ENCODE peak calls at places on chromosomes 13 and 19, in eight cellular contexts. I is HS-5; Z is stimulated activated CD8-positive, alpha-beta memory T cell treated with anti-CD3 and anti-CD28 coated beads, Interleukin-2, amount 100 ng/mL, for 48 hours; B is H9; C is cardiac fibroblast; K is LoVo; M is smooth muscle cell of the brain vasculature; A is germinal center. Q is an unnamed sample.

GRCh38 chr13:99018418-99019180 is 40.7 kb upstream of the DOCK9 start:
- DNase-seq in Z (no peak), C (peak; percentile 78), B (no peak), I (no peak), A (no peak), M (no peak), K (no peak), Q (no peak)

GRCh38 chr13:112740502-112741131 is 50.8 kb downstream of the ATP11A start:
- DNase-seq in I (peak; percentile 22), A (no peak), B (no peak), M (no peak), Z (no peak), C (peak; percentile 84), K (no peak), Q (peak; percentile 74)

GRCh38 chr19:45780146-45780447 is 2.2 kb downstream of the DMPK start:
- DNase-seq in Z (no peak), C (no peak), B (no peak), I (no peak), K (no peak), A (no peak), M (no peak), Q (peak; percentile 22)

GRCh38 chr19:29390742-29391141 is 135.1 kb upstream of the VSTM2B start:
- DNase-seq in B (no peak), M (no peak), C (no peak), I (no peak), Z (no peak), K (no peak), A (no peak), Q (no peak)

GRCh38 chr13:30339721-30340366 is 32.5 kb upstream of the KATNAL1 start:
- DNase-seq in B (no peak), C (no peak), A (no peak), K (no peak), I (no peak), Z (no peak), M (no peak), Q (no peak)

GRCh38 chr19:38856813-38857212 is 7.0 kb upstream of the HNRNPL start:
- DNase-seq in A (no peak), I (no peak), M (no peak), C (no peak), B (no peak), K (no peak), Z (no peak), Q (no peak)

GRCh38 chr19:16588089-16588823 is 16.0 kb upstream of the SLC35E1 start:
- DNase-seq in A (peak; percentile 84), B (peak; percentile 45), I (no peak), M (no peak), K (no peak), Z (peak; percentile 58), C (peak; percentile 43), Q (peak; percentile 76)

GRCh38 chr19:9934132-9934950 is 2.0 kb downstream of the OLFM2 start:
- DNase-seq in K (peak; percentile 66), Z (peak; percentile 85), M (peak; percentile 61), A (peak; percentile 91), B (peak; percentile 87), I (no peak), C (peak; percentile 82), Q (peak; percentile 89)

GRCh38 chr19:29404951-29405727 is 120.7 kb upstream of the VSTM2B start:
- DNase-seq in K (no peak), M (no peak), C (no peak), B (peak; percentile 58), A (no peak), I (no peak), Z (no peak), Q (peak; percentile 97)

GRCh38 chr19:16922592-16922934 is 33.8 kb downstream of the F2RL3 start:
- DNase-seq in A (no peak), C (no peak), B (no peak), M (no peak), I (no peak), K (no peak), Z (no peak), Q (no peak)

GRCh38 chr13:75771818-75772217 is 135.7 kb downstream of the LMO7 start:
- DNase-seq in Z (no peak), B (no peak), I (no peak), K (peak; percentile 74), C (peak; percentile 84), A (no peak), M (no peak), Q (no peak)

GRCh38 chr19:55257461-55258411 is 1.1 kb downstream of the PPP6R1 start:
- DNase-seq in B (no peak), M (no peak), K (no peak), Z (no peak), C (peak; percentile 21), I (no peak), A (peak; percentile 46), Q (peak; percentile 41)

GRCh38 chr19:42555317-42555716 is 27.0 kb upstream of the CEACAM1 start:
- DNase-seq in K (no peak), A (no peak), B (peak; percentile 35), Z (no peak), M (no peak), C (no peak), I (no peak), Q (no peak)

GRCh38 chr19:47110521-47111080 is 3.0 kb downstream of the ZC3H4 start:
- DNase-seq in M (no peak), Z (no peak), B (no peak), K (no peak), C (no peak), I (no peak), A (no peak), Q (no peak)

GRCh38 chr13:113328851-113329250 is 31.8 kb downstream of the LAMP1 start:
- DNase-seq in K (no peak), C (no peak), I (no peak), A (no peak), Z (no peak), B (no peak), M (no peak), Q (no peak)

GRCh38 chr19:38401148-38401547 is 1.7 kb upstream of the FAM98C start:
- DNase-seq in K (no peak), A (no peak), I (no peak), M (no peak), Z (no peak), B (no peak), C (peak; percentile 49), Q (no peak)

GRCh38 chr19:24159707-24160106 is 72.7 kb downstream of the ZNF254 start:
- DNase-seq in B (no peak), C (peak; percentile 23), M (no peak), I (no peak), Z (no peak), K (no peak), A (no peak), Q (peak; percentile 11)

GRCh38 chr13:34951528-34951927 is 9.5 kb downstream of the NBEA start:
- DNase-seq in I (no peak), M (no peak), Z (no peak), A (no peak), B (no peak), C (no peak), K (no peak), Q (no peak)

GRCh38 chr19:495440-496332 is 600 bp upstream of the MADCAM1 start:
- DNase-seq in A (peak; percentile 51), C (peak; percentile 43), M (no peak), Z (peak; percentile 51), K (no peak), I (no peak), B (peak; percentile 86), Q (peak; percentile 90)

GRCh38 chr13:41544824-41545707 is 87.7 kb downstream of the RGCC start:
- DNase-seq in I (no peak), C (peak; percentile 24), Z (no peak), M (no peak), A (no peak), B (no peak), K (no peak), Q (no peak)

GRCh38 chr19:49556412-49557398 is 23.7 kb downstream of the NOSIP start:
- DNase-seq in I (no peak), M (no peak), B (peak; percentile 92), K (no peak), C (no peak), Z (no peak), A (no peak), Q (peak; percentile 71)

GRCh38 chr13:78772933-78773332 is 114.0 kb upstream of the OBI1 start:
- DNase-seq in B (no peak), M (no peak), I (no peak), A (no peak), K (no peak), C (no peak), Z (no peak), Q (no peak)

GRCh38 chr13:98626298-98626940 is 49.5 kb upstream of the STK24 start:
- DNase-seq in B (no peak), K (no peak), I (no peak), Z (no peak), M (no peak), C (no peak), A (no peak), Q (no peak)

GRCh38 chr13:61463027-61463426 is 47.4 kb upstream of the PCDH20 start:
- DNase-seq in K (no peak), A (no peak), M (no peak), B (no peak), I (no peak), C (no peak), Z (no peak), Q (no peak)

GRCh38 chr13:73074101-73074500 is 15.3 kb downstream of the KLF5 start:
- DNase-seq in A (no peak), K (no peak), B (no peak), M (no peak), I (no peak), C (no peak), Z (no peak), Q (no peak)

GRCh38 chr19:2478324-2478755 is 2.4 kb downstream of the GADD45B start:
- DNase-seq in C (peak; percentile 72), I (no peak), M (no peak), A (no peak), B (no peak), K (no peak), Z (peak; percentile 25), Q (peak; percentile 83)

GRCh38 chr19:53908106-53908932 is 759 bp upstream of the CACNG7 start:
- DNase-seq in M (no peak), K (no peak), Z (peak; percentile 37), C (peak; percentile 54), I (no peak), B (peak; percentile 93), A (peak; percentile 65), Q (peak; percentile 83)

GRCh38 chr19:56076413-56076998 is 44.6 kb downstream of the ZNF787 start:
- DNase-seq in C (peak; percentile 72), Z (peak; percentile 17), M (peak; percentile 28), B (no peak), K (peak; percentile 38), I (no peak), A (peak; percentile 58), Q (peak; percentile 61)

GRCh38 chr13:109781384-109782065 is 4.9 kb downstream of the IRS2 start:
- DNase-seq in Z (no peak), K (no peak), M (no peak), A (no peak), C (no peak), I (no peak), B (no peak), Q (no peak)

GRCh38 chr13:113969973-113970611 is 3.8 kb downstream of the C13orf46 start:
- DNase-seq in I (no peak), A (no peak), Z (no peak), C (no peak), M (no peak), B (no peak), K (no peak), Q (no peak)

GRCh38 chr19:12555456-12555930 is 4.2 kb upstream of the ZNF564 start:
- DNase-seq in I (no peak), Z (no peak), M (no peak), A (no peak), B (peak; percentile 80), C (no peak), K (no peak), Q (peak; percentile 10)

GRCh38 chr19:33465371-33465770 is 56.2 kb downstream of the PEPD start:
- DNase-seq in A (no peak), Z (no peak), K (no peak), B (peak; percentile 14), M (no peak), I (no peak), C (no peak), Q (no peak)

GRCh38 chr13:103883152-103883551 is 816.9 kb upstream of the SLC10A2 start:
- DNase-seq in M (peak; percentile 79), Z (no peak), A (no peak), K (peak; percentile 84), C (peak; percentile 97), I (peak; percentile 62), B (peak; percentile 81), Q (peak; percentile 65)

GRCh38 chr13:31773538-31773937 is 34.2 kb downstream of the RXFP2 start:
- DNase-seq in B (no peak), I (peak; percentile 65), Z (no peak), A (no peak), K (peak; percentile 33), M (no peak), C (peak; percentile 97), Q (no peak)